ENCODE peak calls at places on chromosome 12, in five cellular contexts. R is fibroblast of mammary gland, X is cardiac fibroblast, S is nephron progenitor cell, T is foreskin fibroblast. P is an unnamed sample.

GRCh38 chr12:74401035-74401434 is 136.6 kb upstream of the ATXN7L3B start:
- DNase-seq in R (no peak), X (no peak), S (no peak), T (no peak), P (no peak)

GRCh38 chr12:77161944-77162343 is 96.6 kb upstream of the E2F7 start:
- DNase-seq in R (no peak), X (no peak), S (no peak), T (no peak), P (no peak)

GRCh38 chr12:126083931-126084330 is 1018.7 kb downstream of the AACS start:
- DNase-seq in R (no peak), X (no peak), S (no peak), T (no peak), P (no peak)

GRCh38 chr12:113852273-113852672 is 113.9 kb downstream of the RBM19 start:
- DNase-seq in R (no peak), X (no peak), S (no peak), T (no peak), P (no peak)

GRCh38 chr12:24709201-24709600 is 239.7 kb downstream of the BCAT1 start:
- DNase-seq in R (peak; percentile 59), X (peak; percentile 23), S (no peak), T (peak; percentile 1), P (no peak)

GRCh38 chr12:9999016-9999415 is at the start of gene CLEC1B:
- DNase-seq in R (no peak), X (no peak), S (no peak), T (no peak), P (no peak)

GRCh38 chr12:46473634-46474201 is 101.1 kb upstream of the SLC38A2 start:
- DNase-seq in R (peak; percentile 93), X (peak; percentile 97), S (no peak), T (peak; percentile 96), P (no peak)

GRCh38 chr12:68557011-68557715 is 53.5 kb upstream of the RAP1B start:
- DNase-seq in R (peak; percentile 70), X (peak; percentile 72), S (no peak), T (peak; percentile 85), P (no peak)

GRCh38 chr12:7079826-7080125 is 12.5 kb downstream of the C1R start:
- DNase-seq in R (peak; percentile 78), X (peak; percentile 50), S (no peak), T (peak; percentile 71), P (no peak)

GRCh38 chr12:101459642-101460346 is 15.3 kb upstream of the SPIC start:
- DNase-seq in R (peak; percentile 76), X (no peak), S (no peak), T (peak; percentile 68), P (no peak)

GRCh38 chr12:113680868-113681267 is 209.2 kb upstream of the LHX5 start:
- DNase-seq in R (no peak), X (no peak), S (no peak), T (no peak), P (no peak)

GRCh38 chr12:95349291-95349690 is 124.7 kb upstream of the METAP2 start:
- DNase-seq in R (no peak), X (no peak), S (no peak), T (no peak), P (no peak)

GRCh38 chr12:47082963-47083621 is 3.3 kb upstream of the AMIGO2 start:
- DNase-seq in R (peak; percentile 94), X (peak; percentile 82), S (no peak), T (peak; percentile 93), P (no peak)

GRCh38 chr12:57149309-57149900 is 2.0 kb upstream of the LRP1-AS start:
- DNase-seq in R (peak; percentile 88), X (peak; percentile 95), S (no peak), T (peak; percentile 93), P (no peak)

GRCh38 chr12:77686760-77687159 is 143.9 kb upstream of the NAV3 start:
- DNase-seq in R (peak; percentile 59), X (peak; percentile 22), S (no peak), T (peak; percentile 66), P (no peak)

GRCh38 chr12:121702944-121703343 is 9.6 kb upstream of the TMEM120B start:
- DNase-seq in R (no peak), X (no peak), S (no peak), T (no peak), P (no peak)

GRCh38 chr12:6424848-6425247 is 19.9 kb upstream of the CD27 start:
- DNase-seq in R (no peak), X (no peak), S (no peak), T (no peak), P (no peak)

GRCh38 chr12:48107252-48107613 is 1.4 kb upstream of the SENP1 start:
- DNase-seq in R (no peak), X (no peak), S (no peak), T (no peak), P (no peak)

DNA sequence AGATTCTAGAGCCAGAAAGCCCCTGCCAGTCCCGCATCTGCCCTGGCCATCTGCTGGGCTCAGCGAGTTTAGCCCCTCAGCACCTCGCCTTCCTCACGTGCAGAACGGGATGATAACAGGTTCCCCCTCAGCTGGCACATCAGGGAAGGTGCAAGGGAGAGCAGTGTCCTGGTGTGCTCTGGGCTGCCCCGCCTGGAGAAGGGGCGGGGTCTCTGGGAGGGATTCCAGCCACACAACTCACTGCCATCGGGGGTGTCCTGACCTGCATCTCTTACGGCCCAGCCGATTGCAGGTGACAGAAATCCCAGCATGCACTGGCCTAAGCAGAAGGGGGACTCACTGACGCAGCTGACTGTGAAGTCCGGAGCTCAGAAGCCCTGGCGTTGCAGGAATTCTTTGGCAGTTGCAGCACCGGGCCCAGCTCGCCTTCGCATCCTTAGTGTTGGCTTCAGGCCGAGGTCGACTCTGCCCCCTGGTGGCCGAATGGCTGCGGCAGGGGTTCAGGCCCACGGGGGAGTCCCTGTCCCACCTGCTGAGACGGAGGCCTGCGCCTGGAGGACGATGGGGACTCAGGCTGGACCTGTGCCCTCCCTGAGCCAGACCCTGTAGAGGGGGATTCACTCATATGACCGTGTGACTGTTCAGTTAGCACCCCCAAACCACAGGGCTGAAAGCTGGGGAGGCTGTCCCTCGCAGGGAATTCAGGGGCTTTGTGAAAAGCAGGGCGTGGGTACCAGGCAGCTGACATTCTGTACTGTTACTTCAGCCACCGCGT is 178.6 kb downstream of the ADGRD1 start:
- DNase-seq in R (peak; percentile 57), X (peak; percentile 64), S (peak; percentile 96), T (peak; percentile 71), P (peak; percentile 31)
- TF ChIP-seq CTCF in R (peak; percentile 48), X (peak; percentile 28), S (peak; percentile 93), T (peak; percentile 78), P (peak; percentile 63)

DNA sequence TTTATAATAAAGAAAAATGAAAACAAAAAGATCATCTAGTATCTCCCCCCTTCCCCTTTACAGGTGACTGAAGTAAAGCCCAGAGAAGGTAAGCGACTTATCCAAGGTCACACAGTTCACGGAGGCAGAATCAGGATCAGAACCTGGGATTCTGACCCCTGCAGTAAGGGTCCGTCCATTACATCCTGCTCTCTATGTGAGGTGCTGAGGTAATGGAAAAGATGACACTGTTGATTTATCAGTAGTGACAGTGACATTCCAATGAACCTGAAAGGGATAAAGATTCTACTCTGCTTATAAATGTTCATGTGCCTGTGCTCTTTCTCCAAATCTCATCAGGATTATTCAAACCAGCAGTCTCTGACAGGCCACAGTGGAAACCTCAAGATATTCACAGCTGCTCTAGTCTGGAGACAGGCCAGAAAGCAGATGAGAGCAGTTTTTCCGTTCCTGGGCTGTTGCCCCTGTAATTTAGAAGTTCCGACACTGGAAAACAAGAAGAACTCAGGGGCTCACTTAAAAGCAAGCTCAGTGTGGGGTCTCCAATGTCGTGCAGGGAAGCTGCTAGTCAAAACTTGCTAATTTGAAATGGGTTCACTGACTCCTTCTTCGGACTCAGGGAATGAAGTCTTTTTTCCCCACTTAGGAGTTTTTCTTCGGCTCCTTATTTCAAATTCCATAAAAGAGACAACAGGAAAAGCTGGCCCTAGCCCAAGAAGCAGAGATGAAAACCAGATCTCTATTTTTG is 131.7 kb upstream of the EEA1 start:
- DNase-seq in R (peak; percentile 50), X (peak; percentile 71), S (no peak), T (peak; percentile 75), P (no peak)
- TF ChIP-seq CTCF in R (peak; percentile 21), X (no peak), S (no peak), T (no peak), P (no peak)

DNA sequence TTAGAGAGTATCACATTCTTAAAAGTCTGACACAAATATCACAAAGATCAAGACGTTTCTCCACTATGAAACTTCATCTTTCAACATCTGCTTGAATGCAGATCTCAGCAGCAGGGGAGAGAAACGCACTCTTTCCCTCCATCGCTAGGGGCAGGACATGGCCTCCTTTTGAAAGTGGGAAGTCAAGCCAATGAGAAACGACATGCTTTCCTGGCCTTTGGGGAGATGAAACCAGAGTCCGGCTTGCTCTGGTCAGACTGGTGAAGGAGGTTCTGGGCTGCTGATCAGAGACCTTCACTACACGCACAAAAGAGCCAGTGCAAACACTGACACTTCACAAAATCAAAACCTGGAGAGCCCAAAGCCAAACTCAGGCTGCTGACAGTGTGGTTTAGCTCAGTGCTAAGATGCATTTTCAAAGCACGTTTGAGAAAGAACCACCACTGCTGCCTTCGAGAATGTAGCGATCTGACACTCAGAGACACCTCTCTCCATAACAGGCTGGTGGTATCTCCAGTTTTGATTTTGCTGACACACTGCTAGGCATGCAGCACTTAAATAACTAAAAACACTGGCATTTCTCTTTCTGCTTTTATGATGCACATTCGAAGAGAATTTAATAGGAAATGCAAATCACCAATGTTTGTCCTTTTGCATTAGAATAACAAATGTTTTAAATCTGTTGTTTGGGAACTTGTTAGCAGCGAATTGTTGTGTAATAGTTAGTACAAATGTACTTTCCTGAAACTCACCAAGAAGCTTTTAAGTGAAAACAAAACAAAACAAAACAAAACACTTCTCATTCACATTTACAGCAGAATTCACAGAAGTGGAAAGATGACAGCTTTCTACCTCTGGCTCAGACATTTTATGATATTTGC is 93.9 kb upstream of the OVCH1 start:
- DNase-seq in R (peak; percentile 69), X (peak; percentile 72), S (peak; percentile 50), T (peak; percentile 64), P (no peak)
- TF ChIP-seq CTCF in R (peak; percentile 65), X (peak; percentile 67), S (peak; percentile 47), T (peak; percentile 59), P (no peak)

DNA sequence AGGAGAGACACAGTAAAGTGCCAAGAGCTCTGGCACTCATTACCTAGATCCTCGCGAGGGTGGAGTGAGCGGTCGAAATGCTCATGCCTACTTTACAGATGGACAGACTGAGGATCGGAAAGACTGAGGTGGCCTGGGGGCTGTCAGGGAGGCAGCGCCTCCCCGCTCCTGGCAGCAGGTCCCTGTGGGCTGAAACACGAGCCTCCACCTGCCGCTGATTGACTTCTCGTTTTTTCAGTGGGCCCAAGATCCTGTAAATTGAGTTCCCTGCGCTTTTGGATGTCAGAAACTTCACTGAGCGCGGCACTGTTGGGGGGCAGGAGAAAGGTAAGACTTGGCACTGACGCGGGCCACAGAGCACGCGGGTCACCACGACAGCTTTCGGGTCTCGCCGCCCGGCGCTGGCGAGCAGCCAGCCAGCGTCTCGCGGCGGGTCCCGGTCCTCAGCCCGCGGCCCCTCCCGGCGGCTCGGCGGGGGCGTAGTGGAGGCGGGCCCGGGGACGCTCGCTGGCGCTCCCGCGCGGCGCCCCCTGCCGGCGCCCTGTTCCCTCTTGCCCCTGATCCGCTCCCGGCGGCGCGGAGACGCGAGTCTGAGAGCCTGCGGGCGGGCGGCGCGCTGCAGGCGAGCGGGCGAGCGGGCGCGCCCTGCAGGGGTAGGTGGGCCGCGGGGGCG is 550 bp upstream of the SCN8A start:
- DNase-seq in R (peak; percentile 64), X (peak; percentile 49), S (peak; percentile 93), T (peak; percentile 96), P (peak; percentile 58)
- TF ChIP-seq CTCF in R (peak; percentile 25), X (no peak), S (no peak), T (peak; percentile 35), P (peak; percentile 20)

GRCh38 chr12:27243804-27244679 is at the start of gene STK38L:
- DNase-seq in R (peak; percentile 95), X (peak; percentile 98), S (peak; percentile 96), T (peak; percentile 98), P (peak; percentile 98)
- TF ChIP-seq CTCF in R (peak; percentile 6), X (no peak), S (no peak), T (peak; percentile 35), P (no peak)

P was measured in natural killer cell.